ENCODE peak calls at places on chromosomes 7 and 10, in eight cellular contexts. One of them, this sample, is unnamed.

GRCh38 chr7:137880432-137880831 is 33.7 kb upstream of the DGKI start:
- DNase-seq in HEK293T: no peak
- DNase-seq in GF-D8: no peak
- DNase-seq in AML-193: no peak
- DNase-seq in NCI-H774: no peak
- DNase-seq in SW480: no peak
- DNase-seq in activated CD8-positive, alpha-beta memory T cell treated with anti-CD3 and anti-CD28 coated beads for 24 hours: no peak
- DNase-seq in naive B cell: no peak
- DNase-seq in this sample: no peak

GRCh38 chr10:34507217-34507616 is 307.9 kb downstream of the PARD3 start:
- DNase-seq in HEK293T: no peak
- DNase-seq in GF-D8: no peak
- DNase-seq in AML-193: no peak
- DNase-seq in NCI-H774: peak; percentile 67
- DNase-seq in SW480: no peak
- DNase-seq in activated CD8-positive, alpha-beta memory T cell treated with anti-CD3 and anti-CD28 coated beads for 24 hours: no peak
- DNase-seq in naive B cell: no peak
- DNase-seq in this sample: no peak

GRCh38 chr10:65891073-65891981 is 1034.5 kb upstream of the LRRTM3 start:
- DNase-seq in HEK293T: no peak
- DNase-seq in GF-D8: no peak
- DNase-seq in AML-193: no peak
- DNase-seq in NCI-H774: peak; percentile 42
- DNase-seq in SW480: no peak
- DNase-seq in activated CD8-positive, alpha-beta memory T cell treated with anti-CD3 and anti-CD28 coated beads for 24 hours: no peak
- DNase-seq in naive B cell: no peak
- DNase-seq in this sample: no peak

GRCh38 chr7:87784424-87784823 is 91.7 kb downstream of the SLC25A40 start:
- DNase-seq in HEK293T: no peak
- DNase-seq in GF-D8: no peak
- DNase-seq in AML-193: no peak
- DNase-seq in NCI-H774: no peak
- DNase-seq in SW480: no peak
- DNase-seq in activated CD8-positive, alpha-beta memory T cell treated with anti-CD3 and anti-CD28 coated beads for 24 hours: no peak
- DNase-seq in naive B cell: no peak
- DNase-seq in this sample: no peak

GRCh38 chr10:105769248-105770184 is 1128.4 kb downstream of the SORCS3 start:
- DNase-seq in HEK293T: no peak
- DNase-seq in GF-D8: no peak
- DNase-seq in AML-193: no peak
- DNase-seq in NCI-H774: no peak
- DNase-seq in SW480: no peak
- DNase-seq in activated CD8-positive, alpha-beta memory T cell treated with anti-CD3 and anti-CD28 coated beads for 24 hours: no peak
- DNase-seq in naive B cell: no peak
- DNase-seq in this sample: no peak

GRCh38 chr10:62454696-62455451 is 80.7 kb downstream of the ZNF365 start:
- DNase-seq in HEK293T: no peak
- DNase-seq in GF-D8: no peak
- DNase-seq in AML-193: no peak
- DNase-seq in NCI-H774: no peak
- DNase-seq in SW480: peak; percentile 60
- DNase-seq in activated CD8-positive, alpha-beta memory T cell treated with anti-CD3 and anti-CD28 coated beads for 24 hours: no peak
- DNase-seq in naive B cell: no peak
- DNase-seq in this sample: no peak

GRCh38 chr7:15625456-15625855 is 61.0 kb downstream of the MEOX2 start:
- DNase-seq in HEK293T: no peak
- DNase-seq in GF-D8: no peak
- DNase-seq in AML-193: no peak
- DNase-seq in NCI-H774: no peak
- DNase-seq in SW480: no peak
- DNase-seq in activated CD8-positive, alpha-beta memory T cell treated with anti-CD3 and anti-CD28 coated beads for 24 hours: no peak
- DNase-seq in naive B cell: no peak
- DNase-seq in this sample: peak; percentile 4

GRCh38 chr7:74479961-74480829 is 26.5 kb downstream of the GTF2IRD1 start:
- DNase-seq in HEK293T: no peak
- DNase-seq in GF-D8: no peak
- DNase-seq in AML-193: no peak
- DNase-seq in NCI-H774: no peak
- DNase-seq in SW480: peak; percentile 91
- DNase-seq in activated CD8-positive, alpha-beta memory T cell treated with anti-CD3 and anti-CD28 coated beads for 24 hours: no peak
- DNase-seq in naive B cell: no peak
- DNase-seq in this sample: no peak

GRCh38 chr7:108002726-108003590 is at the start of gene LAMB1:
- DNase-seq in HEK293T: peak; percentile 79
- DNase-seq in GF-D8: no peak
- DNase-seq in AML-193: no peak
- DNase-seq in NCI-H774: no peak
- DNase-seq in SW480: peak; percentile 59
- DNase-seq in activated CD8-positive, alpha-beta memory T cell treated with anti-CD3 and anti-CD28 coated beads for 24 hours: peak; percentile 59
- DNase-seq in naive B cell: no peak
- DNase-seq in this sample: peak; percentile 94

GRCh38 chr7:391411-391951 is 101.5 kb downstream of the FOXL3 start:
- DNase-seq in HEK293T: no peak
- DNase-seq in GF-D8: no peak
- DNase-seq in AML-193: no peak
- DNase-seq in NCI-H774: no peak
- DNase-seq in SW480: no peak
- DNase-seq in activated CD8-positive, alpha-beta memory T cell treated with anti-CD3 and anti-CD28 coated beads for 24 hours: peak; percentile 44
- DNase-seq in naive B cell: no peak
- DNase-seq in this sample: peak; percentile 44

GRCh38 chr10:89522463-89522862 is 12.9 kb downstream of the SLC16A12 start:
- DNase-seq in HEK293T: no peak
- DNase-seq in GF-D8: no peak
- DNase-seq in AML-193: no peak
- DNase-seq in NCI-H774: no peak
- DNase-seq in SW480: no peak
- DNase-seq in activated CD8-positive, alpha-beta memory T cell treated with anti-CD3 and anti-CD28 coated beads for 24 hours: no peak
- DNase-seq in naive B cell: no peak
- DNase-seq in this sample: no peak

GRCh38 chr10:102281103-102281502 is 35.8 kb downstream of the GBF1 start:
- DNase-seq in HEK293T: no peak
- DNase-seq in GF-D8: no peak
- DNase-seq in AML-193: no peak
- DNase-seq in NCI-H774: no peak
- DNase-seq in SW480: no peak
- DNase-seq in activated CD8-positive, alpha-beta memory T cell treated with anti-CD3 and anti-CD28 coated beads for 24 hours: no peak
- DNase-seq in naive B cell: no peak
- DNase-seq in this sample: no peak

GRCh38 chr10:24009115-24009514 is 199.8 kb upstream of the KIAA1217 start:
- DNase-seq in HEK293T: no peak
- DNase-seq in GF-D8: no peak
- DNase-seq in AML-193: no peak
- DNase-seq in NCI-H774: no peak
- DNase-seq in SW480: peak; percentile 56
- DNase-seq in activated CD8-positive, alpha-beta memory T cell treated with anti-CD3 and anti-CD28 coated beads for 24 hours: no peak
- DNase-seq in naive B cell: no peak
- DNase-seq in this sample: no peak

GRCh38 chr7:28107960-28108359 is 72.6 kb downstream of the JAZF1 start:
- DNase-seq in HEK293T: no peak
- DNase-seq in GF-D8: no peak
- DNase-seq in AML-193: no peak
- DNase-seq in NCI-H774: no peak
- DNase-seq in SW480: no peak
- DNase-seq in activated CD8-positive, alpha-beta memory T cell treated with anti-CD3 and anti-CD28 coated beads for 24 hours: no peak
- DNase-seq in naive B cell: no peak
- DNase-seq in this sample: no peak

GRCh38 chr7:155811895-155812761 is at the start of gene SHH:
- DNase-seq in HEK293T: no peak
- DNase-seq in GF-D8: no peak
- DNase-seq in AML-193: no peak
- DNase-seq in NCI-H774: no peak
- DNase-seq in SW480: peak; percentile 54
- DNase-seq in activated CD8-positive, alpha-beta memory T cell treated with anti-CD3 and anti-CD28 coated beads for 24 hours: no peak
- DNase-seq in naive B cell: no peak
- DNase-seq in this sample: no peak

GRCh38 chr10:43727935-43728334 is 79.3 kb upstream of the ZNF32 start:
- DNase-seq in HEK293T: no peak
- DNase-seq in GF-D8: no peak
- DNase-seq in AML-193: no peak
- DNase-seq in NCI-H774: no peak
- DNase-seq in SW480: no peak
- DNase-seq in activated CD8-positive, alpha-beta memory T cell treated with anti-CD3 and anti-CD28 coated beads for 24 hours: no peak
- DNase-seq in naive B cell: no peak
- DNase-seq in this sample: no peak

GRCh38 chr10:78655941-78656340 is 412.8 kb upstream of the ZMIZ1 start:
- DNase-seq in HEK293T: no peak
- DNase-seq in GF-D8: no peak
- DNase-seq in AML-193: no peak
- DNase-seq in NCI-H774: no peak
- DNase-seq in SW480: no peak
- DNase-seq in activated CD8-positive, alpha-beta memory T cell treated with anti-CD3 and anti-CD28 coated beads for 24 hours: no peak
- DNase-seq in naive B cell: no peak
- DNase-seq in this sample: no peak

GRCh38 chr10:60384708-60385398 is 4.8 kb downstream of the ANK3 start:
- DNase-seq in HEK293T: no peak
- DNase-seq in GF-D8: no peak
- DNase-seq in AML-193: no peak
- DNase-seq in NCI-H774: no peak
- DNase-seq in SW480: no peak
- DNase-seq in activated CD8-positive, alpha-beta memory T cell treated with anti-CD3 and anti-CD28 coated beads for 24 hours: no peak
- DNase-seq in naive B cell: no peak
- DNase-seq in this sample: no peak

GRCh38 chr7:55199418-55199817 is 165.7 kb upstream of the LANCL2 start:
- DNase-seq in HEK293T: no peak
- DNase-seq in GF-D8: no peak
- DNase-seq in AML-193: no peak
- DNase-seq in NCI-H774: no peak
- DNase-seq in SW480: no peak
- DNase-seq in activated CD8-positive, alpha-beta memory T cell treated with anti-CD3 and anti-CD28 coated beads for 24 hours: no peak
- DNase-seq in naive B cell: no peak
- DNase-seq in this sample: no peak

GRCh38 chr10:85995791-85996190 is 370.8 kb downstream of the GRID1 start:
- DNase-seq in HEK293T: peak; percentile 31
- DNase-seq in GF-D8: no peak
- DNase-seq in AML-193: peak; percentile 6
- DNase-seq in NCI-H774: no peak
- DNase-seq in SW480: peak; percentile 52
- DNase-seq in activated CD8-positive, alpha-beta memory T cell treated with anti-CD3 and anti-CD28 coated beads for 24 hours: no peak
- DNase-seq in naive B cell: no peak
- DNase-seq in this sample: peak; percentile 22

GRCh38 chr7:69892790-69893189 is 294.5 kb downstream of the AUTS2 start:
- DNase-seq in HEK293T: no peak
- DNase-seq in GF-D8: no peak
- DNase-seq in AML-193: peak; percentile 16
- DNase-seq in NCI-H774: no peak
- DNase-seq in SW480: peak; percentile 33
- DNase-seq in activated CD8-positive, alpha-beta memory T cell treated with anti-CD3 and anti-CD28 coated beads for 24 hours: no peak
- DNase-seq in naive B cell: no peak
- DNase-seq in this sample: no peak

GRCh38 chr10:32028710-32029109 is 27.5 kb downstream of the KIF5B start:
- DNase-seq in HEK293T: no peak
- DNase-seq in GF-D8: no peak
- DNase-seq in AML-193: no peak
- DNase-seq in NCI-H774: no peak
- DNase-seq in SW480: no peak
- DNase-seq in activated CD8-positive, alpha-beta memory T cell treated with anti-CD3 and anti-CD28 coated beads for 24 hours: no peak
- DNase-seq in naive B cell: no peak
- DNase-seq in this sample: no peak

This sample was measured in Caco-2.